ENCODE peak calls at places on chromosome 10, in nine cellular contexts. S is T follicular helper cell; D is HEK293T; R is fibroblast of mammary gland; M is IMR-90; V is C1 segment of cervical spinal cord; J is activated CD8-positive, alpha-beta memory T cell treated with anti-CD3 and anti-CD28 coated beads, Interleukin-2, amount 50 U/mL, for 48 hours; C is WERI-Rb-1; X is omental fat pad. W is an unnamed sample.

GRCh38 chr10:124641282-124642075 is 102.7 kb downstream of the FAM53B start:
- DNase-seq in X (no peak), M (peak; percentile 62), J (no peak), V (no peak), C (no peak), S (no peak), R (peak; percentile 69), D (no peak), W (no peak)

GRCh38 chr10:87643920-87644319 is 15.8 kb upstream of the PAPSS2 start:
- DNase-seq in V (no peak), M (no peak), R (no peak), J (no peak), C (no peak), D (no peak), S (no peak), X (no peak), W (no peak)

GRCh38 chr10:58352956-58353610 is 18.3 kb downstream of the UBE2D1 start:
- DNase-seq in R (peak; percentile 18), V (no peak), M (peak; percentile 4), S (no peak), X (no peak), J (no peak), D (peak; percentile 19), C (no peak), W (no peak)

GRCh38 chr10:104349623-104350142 is 4.0 kb upstream of the CFAP58 start:
- DNase-seq in S (no peak), J (no peak), X (no peak), M (peak; percentile 68), V (no peak), R (peak; percentile 79), C (no peak), D (no peak), W (no peak)

GRCh38 chr10:130786365-130786966 is 525.1 kb downstream of the TCERG1L start:
- DNase-seq in J (no peak), C (no peak), X (no peak), R (no peak), D (no peak), S (no peak), V (no peak), M (no peak), W (no peak)

GRCh38 chr10:107442035-107442505 is 277.6 kb upstream of the SORCS1 start:
- DNase-seq in V (no peak), X (no peak), J (no peak), R (peak; percentile 64), S (no peak), C (no peak), D (no peak), M (peak; percentile 41), W (no peak)

GRCh38 chr10:95289921-95290421 is 832 bp downstream of the PDLIM1 start:
- DNase-seq in X (no peak), V (no peak), J (no peak), S (no peak), R (no peak), M (no peak), D (no peak), C (no peak), W (no peak)

GRCh38 chr10:19826712-19827111 is 10.5 kb downstream of the PLXDC2 start:
- DNase-seq in X (no peak), S (no peak), D (no peak), C (no peak), R (peak; percentile 68), M (no peak), J (no peak), V (no peak), W (no peak)

GRCh38 chr10:34780818-34781380 is 34.2 kb downstream of the PARD3 start:
- DNase-seq in X (no peak), C (peak; percentile 26), M (peak; percentile 63), D (peak; percentile 12), V (no peak), R (peak; percentile 87), S (no peak), J (no peak), W (no peak)

GRCh38 chr10:131911451-131911850 is 10.6 kb downstream of the PPP2R2D start:
- DNase-seq in V (no peak), D (no peak), R (no peak), X (no peak), M (no peak), C (no peak), J (no peak), S (no peak), W (no peak)

GRCh38 chr10:96370575-96371157 is 11.9 kb upstream of the OPALIN start:
- DNase-seq in S (peak; percentile 22), R (peak; percentile 41), X (no peak), M (peak; percentile 17), C (peak; percentile 55), J (peak; percentile 75), D (peak; percentile 87), V (no peak), W (peak; percentile 25)

GRCh38 chr10:35259769-35260397 is 76.4 kb upstream of the CCNY start:
- DNase-seq in J (no peak), X (no peak), D (no peak), V (no peak), C (no peak), M (peak; percentile 98), R (peak; percentile 97), S (no peak), W (no peak)

GRCh38 chr10:70774810-70775678 is 10.1 kb downstream of the TBATA start:
- DNase-seq in J (no peak), V (no peak), M (no peak), S (no peak), D (no peak), C (no peak), R (no peak), X (no peak), W (no peak)

GRCh38 chr10:119737827-119738226 is 12.0 kb downstream of the INPP5F start:
- DNase-seq in J (no peak), C (no peak), R (peak; percentile 83), M (peak; percentile 88), V (no peak), X (no peak), D (no peak), S (no peak), W (no peak)

GRCh38 chr10:70887804-70888800 is at the start of gene PCBD1:
- DNase-seq in S (peak; percentile 55), D (peak; percentile 70), X (peak; percentile 36), J (peak; percentile 79), R (peak; percentile 58), C (peak; percentile 86), M (peak; percentile 36), V (peak; percentile 68), W (peak; percentile 55)

GRCh38 chr10:69425513-69426298 is 9.0 kb upstream of the TACR2 start:
- DNase-seq in J (no peak), M (no peak), V (no peak), C (no peak), S (peak; percentile 54), R (no peak), X (no peak), D (no peak), W (peak; percentile 32)

GRCh38 chr10:48469516-48470020 is 135.3 kb downstream of the ARHGAP22 start:
- DNase-seq in M (no peak), C (no peak), X (no peak), S (no peak), J (peak; percentile 33), D (no peak), V (no peak), R (no peak), W (no peak)

GRCh38 chr10:79098061-79098460 is 29.3 kb downstream of the ZMIZ1 start:
- DNase-seq in M (no peak), R (no peak), V (no peak), C (no peak), X (no peak), S (no peak), J (no peak), D (no peak), W (no peak)

W was measured in effector CD4-positive, alpha-beta T cell.